ENCODE peak calls at places on chromosomes 3 and 15, in eight cellular contexts. J is uterus, M is GM12891, R is ovary, G is transverse colon, T is A549, O is lower leg skin, Q is tibial nerve. Z is an unnamed sample.

GRCh38 chr3:138940446-138940845 is 6.5 kb downstream of the FOXL2 start:
- DNase-seq in J (no peak), M (no peak), Q (no peak), T (no peak), G (no peak), R (no peak), O (no peak), Z (no peak)

GRCh38 chr3:111863942-111864341 is 4.9 kb downstream of the PHLDB2 start:
- DNase-seq in G (no peak), T (no peak), R (no peak), M (no peak), Q (no peak), O (no peak), J (no peak), Z (no peak)

GRCh38 chr3:184325269-184325668 is 10.9 kb downstream of the EIF4G1 start:
- DNase-seq in M (no peak), Q (no peak), J (no peak), O (no peak), R (no peak), G (no peak), T (no peak), Z (no peak)

GRCh38 chr3:69688400-69688799 is 50.9 kb upstream of the MITF start:
- DNase-seq in O (no peak), Q (no peak), J (no peak), R (no peak), G (no peak), T (no peak), M (no peak), Z (no peak)

GRCh38 chr3:88221726-88222125 is 72.0 kb downstream of the C3orf38 start:
- DNase-seq in J (no peak), G (no peak), R (no peak), T (no peak), Q (no peak), M (no peak), O (no peak), Z (no peak)

GRCh38 chr3:37386627-37387230 is 212.3 kb upstream of the LRRFIP2 start:
- DNase-seq in O (no peak), T (no peak), R (no peak), M (no peak), Q (no peak), J (no peak), G (no peak), Z (no peak)

GRCh38 chr15:59976480-59976879 is 27.6 kb upstream of the FOXB1 start:
- DNase-seq in T (no peak), G (no peak), J (no peak), R (no peak), Q (no peak), M (no peak), O (no peak), Z (no peak)

GRCh38 chr3:135056733-135057310 is 261.8 kb downstream of the EPHB1 start:
- DNase-seq in G (no peak), T (no peak), R (no peak), O (no peak), J (no peak), Q (no peak), M (no peak), Z (no peak)

GRCh38 chr3:8366214-8366613 is 135.4 kb upstream of the LMCD1 start:
- DNase-seq in J (no peak), R (no peak), G (no peak), O (no peak), Q (no peak), T (no peak), M (no peak), Z (no peak)

GRCh38 chr3:121482651-121483050 is 63.1 kb downstream of the POLQ start:
- DNase-seq in Q (no peak), J (no peak), R (no peak), M (no peak), T (peak), O (no peak), G (no peak), Z (no peak)

GRCh38 chr3:27986204-27986879 is 255.1 kb upstream of the CMC1 start:
- DNase-seq in R (no peak), O (no peak), M (no peak), J (no peak), Q (no peak), G (no peak), T (no peak), Z (no peak)

GRCh38 chr3:31917303-31917903 is 63.7 kb downstream of the OSBPL10 start:
- DNase-seq in O (no peak), Q (no peak), J (no peak), G (no peak), M (peak), R (no peak), T (no peak), Z (no peak)

GRCh38 chr15:94968133-94968532 is 736.8 kb downstream of the MCTP2 start:
- DNase-seq in O (no peak), J (no peak), T (no peak), R (no peak), G (no peak), Q (no peak), M (no peak), Z (no peak)

GRCh38 chr15:48059786-48060185 is 61.0 kb upstream of the SLC24A5 start:
- DNase-seq in G (no peak), O (no peak), J (peak), Q (peak), R (peak), M (no peak), T (no peak), Z (no peak)

GRCh38 chr3:127193341-127193740 is 410 bp downstream of the PRR23E start:
- DNase-seq in T (no peak), O (no peak), Q (no peak), J (no peak), M (no peak), R (no peak), G (no peak), Z (no peak)

GRCh38 chr15:25733856-25734679 is 129.1 kb downstream of the ATP10A start:
- DNase-seq in Q (no peak), O (no peak), R (no peak), G (no peak), M (no peak), T (no peak), J (no peak), Z (no peak)

GRCh38 chr3:186950402-186951093 is 20.2 kb downstream of the ST6GAL1 start:
- DNase-seq in M (no peak), T (no peak), G (no peak), R (no peak), O (no peak), J (no peak), Q (no peak), Z (no peak)

GRCh38 chr3:115839246-115839645 is 215.9 kb downstream of the GAP43 start:
- DNase-seq in G (no peak), M (no peak), T (no peak), O (no peak), R (no peak), J (no peak), Q (no peak), Z (no peak)

GRCh38 chr3:189842681-189843602 is 211.8 kb downstream of the TP63 start:
- DNase-seq in Q (no peak), J (no peak), M (no peak), T (no peak), G (peak), O (peak), R (no peak), Z (no peak)

GRCh38 chr3:84683493-84683892 is 275.3 kb upstream of the CADM2 start:
- DNase-seq in T (no peak), G (no peak), M (no peak), R (no peak), Q (no peak), O (no peak), J (no peak), Z (no peak)

GRCh38 chr15:47339800-47340575 is 377.3 kb upstream of the SEMA6D start:
- DNase-seq in R (no peak), J (no peak), M (no peak), O (no peak), G (no peak), T (no peak), Q (no peak), Z (no peak)

GRCh38 chr15:68001811-68002210 is 52.3 kb upstream of the PIAS1 start:
- DNase-seq in T (no peak), M (no peak), R (no peak), J (no peak), O (peak), Q (no peak), G (no peak), Z (no peak)

GRCh38 chr3:72446406-72447058 is 401.7 kb downstream of the SHQ1 start:
- DNase-seq in T (no peak), M (no peak), Q (peak), O (peak), R (peak), G (no peak), J (no peak), Z (peak)
- TF ChIP-seq POLR2A in T (no peak), M (peak), Q (no peak), O (no peak), R (no peak), G (peak), J (no peak), Z (no peak)

GRCh38 chr3:169811606-169812123 is 1.0 kb upstream of the LRRIQ4 start:
- DNase-seq in O (no peak), T (no peak), J (no peak), G (no peak), Q (peak), M (no peak), R (no peak), Z (peak)

GRCh38 chr3:169813757-169814517 is 1.2 kb upstream of the LRRC34 start:
- DNase-seq in G (peak), T (no peak), M (peak), J (no peak), O (no peak), Q (peak), R (peak), Z (peak)

GRCh38 chr3:169812844-169813677 is at the start of the genes LRRC34 and LRRIQ4:
- DNase-seq in T (no peak), J (peak), Q (peak), O (peak), M (peak), R (peak), G (peak), Z (peak)

GRCh38 chr3:169809230-169809795 is 3.4 kb upstream of the LRRIQ4 start:
- DNase-seq in M (no peak), Q (no peak), J (no peak), R (no peak), G (no peak), O (no peak), T (no peak), Z (no peak)

DNA sequence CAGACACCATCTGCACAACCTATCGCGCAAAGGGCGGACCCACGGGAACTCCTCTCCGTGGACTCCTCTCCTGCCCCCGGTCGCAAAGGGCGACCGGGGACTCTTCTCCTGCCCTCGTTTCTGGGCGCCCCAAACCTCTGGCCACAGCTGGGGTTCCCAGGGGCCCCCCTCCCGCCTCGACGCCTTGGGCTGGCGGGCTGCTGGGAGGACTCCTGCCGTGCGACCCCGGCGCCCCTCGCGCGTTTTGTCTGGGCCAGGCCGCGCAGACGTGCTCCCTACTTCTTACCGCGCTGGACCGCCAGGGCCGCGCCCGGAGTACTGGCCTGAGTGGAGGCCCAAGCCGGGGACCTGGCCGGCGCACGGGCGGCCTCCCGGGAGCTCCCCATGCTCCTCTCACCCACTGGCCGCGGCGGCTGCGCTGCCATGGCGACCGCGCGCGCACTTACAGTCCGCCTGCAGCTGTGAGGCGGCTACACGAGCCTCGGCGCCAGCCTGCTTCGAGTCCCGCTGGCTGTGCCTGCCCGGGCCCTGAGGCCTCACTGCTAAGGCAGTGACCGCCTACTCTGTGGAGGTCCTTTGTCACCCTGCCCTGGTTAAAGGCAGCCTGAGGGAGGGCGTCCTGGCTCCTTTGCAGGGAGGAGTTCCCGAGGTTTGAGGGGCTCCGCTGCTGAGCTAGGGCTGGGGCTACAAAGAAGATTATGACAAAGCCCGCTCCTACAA is 386 bp upstream of the LRRIQ4 start:
- DNase-seq in T (no peak), J (peak), O (peak), G (peak), R (peak), M (peak), Q (peak), Z (peak)
- TF ChIP-seq POLR2A in T (no peak), J (peak), O (no peak), G (no peak), R (no peak), M (no peak), Q (no peak), Z (peak)

DNA sequence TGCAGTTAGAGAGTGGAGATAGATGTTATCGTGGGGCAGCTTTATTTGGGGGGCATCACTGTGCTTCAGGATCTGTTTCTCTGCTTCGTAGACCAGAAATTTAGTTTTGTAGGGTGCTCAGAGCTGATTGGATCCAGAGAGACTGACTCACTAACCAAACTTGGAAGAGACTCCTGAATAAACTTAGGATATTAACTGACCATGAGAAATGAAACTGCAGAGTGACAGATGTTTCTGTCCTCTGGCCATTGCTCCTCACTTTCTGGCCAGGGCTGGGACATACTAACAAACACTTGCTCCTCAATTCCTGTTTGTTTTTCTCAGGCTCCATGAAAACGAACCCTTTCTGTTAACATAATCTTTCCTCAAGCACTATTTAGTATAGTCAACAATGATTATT is 4.3 kb downstream of the ZNF592 start:
- DNase-seq in T (no peak), G (no peak), M (no peak), Q (no peak), J (no peak), R (no peak), O (peak), Z (no peak)
- TF ChIP-seq POLR2A in T (no peak), G (no peak), M (no peak), Q (no peak), J (no peak), R (no peak), O (no peak), Z (no peak)

GRCh38 chr15:101201411-101202174 is 50.3 kb downstream of the CHSY1 start:
- DNase-seq in T (peak), M (no peak), R (peak), J (peak), O (peak), Q (peak), G (peak), Z (no peak)
- TF ChIP-seq POLR2A in T (no peak), M (no peak), R (no peak), J (peak), O (no peak), Q (no peak), G (no peak), Z (no peak)

GRCh38 chr3:58173029-58173669 is 37.6 kb downstream of the DNASE1L3 start:
- DNase-seq in M (no peak), O (no peak), G (no peak), T (no peak), Q (no peak), R (no peak), J (no peak), Z (no peak)
- TF ChIP-seq POLR2A in M (no peak), O (no peak), G (no peak), T (no peak), Q (no peak), R (no peak), J (no peak), Z (no peak)

GRCh38 chr3:9945358-9945757 is 6.8 kb downstream of the PRRT3 start:
- DNase-seq in O (no peak), T (no peak), R (no peak), M (no peak), G (no peak), Q (no peak), J (no peak), Z (no peak)

GRCh38 chr3:9944271-9944670 is 7.9 kb downstream of the PRRT3 start:
- DNase-seq in G (no peak), R (no peak), J (no peak), M (no peak), T (no peak), Q (no peak), O (no peak), Z (no peak)

GRCh38 chr3:9947025-9947995 is 4.9 kb downstream of the PRRT3 start:
- DNase-seq in M (no peak), J (peak), O (peak), T (peak), R (peak), G (peak), Q (peak), Z (peak)

GRCh38 chr3:9948586-9948985 is 3.6 kb downstream of the PRRT3 start:
- DNase-seq in G (no peak), Q (no peak), M (no peak), O (no peak), J (no peak), R (no peak), T (no peak), Z (no peak)

GRCh38 chr3:9946112-9947024 is 5.8 kb downstream of the PRRT3 start:
- DNase-seq in O (peak), T (peak), J (peak), Q (peak), M (no peak), G (peak), R (peak), Z (peak)
- TF ChIP-seq POLR2A in O (no peak), T (peak), J (peak), Q (peak), M (no peak), G (peak), R (peak), Z (peak)

GRCh38 chr3:194140520-194141414 is 4.8 kb downstream of the HES1 start:
- DNase-seq in M (no peak), O (peak), R (peak), J (peak), Q (no peak), G (peak), T (no peak), Z (peak)
- TF ChIP-seq POLR2A in M (no peak), O (no peak), R (no peak), J (peak), Q (no peak), G (no peak), T (no peak), Z (peak)

GRCh38 chr3:42906085-42906904 is at the start of gene ZNF662:
- DNase-seq in J (peak), T (no peak), Q (peak), M (no peak), O (peak), G (peak), R (peak), Z (no peak)
- TF ChIP-seq POLR2A in J (peak), T (no peak), Q (no peak), M (no peak), O (no peak), G (peak), R (peak), Z (no peak)

DNA sequence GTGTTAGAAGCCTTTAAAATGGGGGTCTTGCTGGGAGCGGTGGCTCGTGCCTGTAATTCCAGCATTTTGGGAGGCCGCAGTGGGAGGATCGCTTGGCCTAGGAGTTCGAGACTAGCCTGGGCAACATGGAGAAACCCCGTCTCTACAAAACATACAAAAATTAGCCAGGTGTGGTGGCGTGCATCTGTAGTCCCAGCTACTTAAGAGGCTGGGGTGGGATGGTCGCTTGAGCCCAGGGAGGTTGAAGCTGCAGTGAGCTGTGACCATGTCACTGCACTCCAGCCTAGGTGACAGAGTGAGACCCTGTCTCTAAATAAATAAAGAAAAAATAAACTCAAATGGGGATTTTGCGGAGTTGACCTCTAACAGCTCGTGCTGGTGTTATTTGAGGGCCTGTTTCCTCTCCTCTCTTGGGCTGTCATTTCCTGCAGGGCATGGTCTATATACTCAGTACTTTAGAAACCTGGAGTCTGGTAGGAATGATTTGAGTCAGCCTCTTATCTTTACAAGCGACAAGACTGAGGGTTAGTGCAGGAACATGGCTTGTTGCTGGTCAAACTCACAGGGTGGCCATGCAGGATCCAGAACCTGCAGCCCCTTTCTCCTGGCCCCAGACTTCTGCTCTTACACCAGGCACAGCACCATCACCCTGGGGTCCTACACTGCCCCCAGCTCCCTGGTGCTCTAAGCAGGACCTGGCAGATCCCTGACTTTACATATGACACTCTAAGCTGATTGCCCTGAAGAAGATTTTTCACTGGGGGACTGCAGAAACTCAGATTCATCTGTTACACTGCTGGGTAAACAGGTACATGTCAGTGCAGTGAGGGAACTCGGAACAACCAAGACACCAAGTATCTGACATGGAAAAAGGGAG is 15.1 kb downstream of the EHD4 start:
- DNase-seq in Q (no peak), R (no peak), G (no peak), O (peak), J (no peak), M (peak), T (no peak), Z (no peak)
- TF ChIP-seq POLR2A in Q (no peak), R (no peak), G (no peak), O (no peak), J (no peak), M (peak), T (no peak), Z (no peak)